ENCODE peak calls at places on chromosomes 13 and 19, in six cellular contexts. One of them, this sample, is unnamed.
A peak's percentile ranks its signal among the peaks of the same experiment; 100 is the strongest.

GRCh38 chr13:44420376-44421220 is 47.0 kb downstream of the SERP2 start:
- DNase-seq in K562: no peak
- DNase-seq in body of pancreas: no peak
- DNase-seq in gastrocnemius medialis: no peak
- DNase-seq in ovary: no peak
- DNase-seq in DND-41: no peak
- DNase-seq in this sample: no peak

GRCh38 chr19:932647-933552 is 7.1 kb downstream of the ARID3A start:
- DNase-seq in gastrocnemius medialis: no peak
- DNase-seq in K562: no peak
- DNase-seq in ovary: peak; percentile 87
- DNase-seq in body of pancreas: peak; percentile 46
- DNase-seq in DND-41: no peak
- DNase-seq in this sample: peak; percentile 44

GRCh38 chr13:26034018-26034417 is 17.8 kb downstream of the SHISA2 start:
- DNase-seq in ovary: no peak
- DNase-seq in body of pancreas: no peak
- DNase-seq in DND-41: no peak
- DNase-seq in K562: no peak
- DNase-seq in gastrocnemius medialis: no peak
- DNase-seq in this sample: no peak

GRCh38 chr19:39539165-39539518 is 819 bp downstream of the EID2 start:
- DNase-seq in gastrocnemius medialis: no peak
- DNase-seq in K562: peak; percentile 22
- DNase-seq in DND-41: no peak
- DNase-seq in ovary: no peak
- DNase-seq in body of pancreas: no peak
- DNase-seq in this sample: no peak

GRCh38 chr13:20525144-20525600 is 485 bp downstream of the CRYL1 start:
- DNase-seq in K562: peak; percentile 30
- DNase-seq in ovary: peak; percentile 20
- DNase-seq in DND-41: no peak
- DNase-seq in gastrocnemius medialis: peak; percentile 13
- DNase-seq in body of pancreas: peak; percentile 62
- DNase-seq in this sample: peak; percentile 17

GRCh38 chr13:113084094-113084942 is 21.3 kb upstream of the F7 start:
- DNase-seq in K562: no peak
- DNase-seq in ovary: no peak
- DNase-seq in DND-41: no peak
- DNase-seq in gastrocnemius medialis: no peak
- DNase-seq in body of pancreas: no peak
- DNase-seq in this sample: no peak

GRCh38 chr19:55440411-55441105 is 2.5 kb downstream of the SHISA7 start:
- DNase-seq in body of pancreas: no peak
- DNase-seq in DND-41: no peak
- DNase-seq in gastrocnemius medialis: no peak
- DNase-seq in ovary: no peak
- DNase-seq in K562: peak; percentile 84
- DNase-seq in this sample: no peak

GRCh38 chr13:41458939-41459753 is 1.8 kb downstream of the RGCC start:
- DNase-seq in body of pancreas: peak; percentile 53
- DNase-seq in gastrocnemius medialis: no peak
- DNase-seq in K562: peak; percentile 68
- DNase-seq in DND-41: peak; percentile 26
- DNase-seq in ovary: no peak
- DNase-seq in this sample: peak; percentile 73

GRCh38 chr19:47210689-47211316 is 20.2 kb downstream of the BBC3 start:
- DNase-seq in DND-41: peak; percentile 85
- DNase-seq in K562: peak; percentile 90
- DNase-seq in ovary: peak; percentile 73
- DNase-seq in body of pancreas: peak; percentile 91
- DNase-seq in gastrocnemius medialis: peak; percentile 63
- DNase-seq in this sample: peak; percentile 72

GRCh38 chr13:50081106-50081898 is 66.1 kb downstream of the KCNRG start:
- DNase-seq in ovary: peak; percentile 68
- DNase-seq in K562: peak; percentile 60
- DNase-seq in gastrocnemius medialis: peak; percentile 7
- DNase-seq in DND-41: peak; percentile 74
- DNase-seq in body of pancreas: peak; percentile 60
- DNase-seq in this sample: no peak

GRCh38 chr19:55503447-55504251 is 15.4 kb downstream of the SSC5D start:
- DNase-seq in body of pancreas: peak; percentile 95
- DNase-seq in DND-41: peak; percentile 95
- DNase-seq in K562: peak; percentile 95
- DNase-seq in ovary: peak; percentile 93
- DNase-seq in gastrocnemius medialis: peak; percentile 71
- DNase-seq in this sample: peak; percentile 92

GRCh38 chr13:93230466-93230865 is 3.9 kb downstream of the GPC6 start:
- DNase-seq in gastrocnemius medialis: no peak
- DNase-seq in body of pancreas: no peak
- DNase-seq in K562: no peak
- DNase-seq in ovary: no peak
- DNase-seq in DND-41: no peak
- DNase-seq in this sample: no peak

GRCh38 chr13:104043184-104043583 is 977.0 kb upstream of the SLC10A2 start:
- DNase-seq in DND-41: no peak
- DNase-seq in body of pancreas: no peak
- DNase-seq in gastrocnemius medialis: no peak
- DNase-seq in K562: no peak
- DNase-seq in ovary: no peak
- DNase-seq in this sample: no peak

GRCh38 chr19:2186071-2186846 is 22.5 kb downstream of the DOT1L start:
- DNase-seq in ovary: peak; percentile 80
- DNase-seq in gastrocnemius medialis: peak; percentile 92
- DNase-seq in body of pancreas: peak; percentile 44
- DNase-seq in K562: no peak
- DNase-seq in DND-41: no peak
- DNase-seq in this sample: no peak

GRCh38 chr13:40981361-40981760 is 37.8 kb downstream of the ELF1 start:
- DNase-seq in DND-41: no peak
- DNase-seq in ovary: no peak
- DNase-seq in K562: peak; percentile 45
- DNase-seq in gastrocnemius medialis: no peak
- DNase-seq in body of pancreas: no peak
- DNase-seq in this sample: no peak

GRCh38 chr13:72204291-72204690 is 337.3 kb upstream of the DACH1 start:
- DNase-seq in DND-41: no peak
- DNase-seq in ovary: no peak
- DNase-seq in body of pancreas: no peak
- DNase-seq in K562: no peak
- DNase-seq in gastrocnemius medialis: no peak
- DNase-seq in this sample: no peak

GRCh38 chr19:5152013-5152763 is 183.3 kb downstream of the KDM4B start:
- DNase-seq in body of pancreas: peak; percentile 4
- DNase-seq in K562: no peak
- DNase-seq in gastrocnemius medialis: no peak
- DNase-seq in ovary: no peak
- DNase-seq in DND-41: no peak
- DNase-seq in this sample: no peak

GRCh38 chr13:25242956-25243355 is 44.3 kb downstream of the MTMR6 start:
- DNase-seq in gastrocnemius medialis: no peak
- DNase-seq in DND-41: no peak
- DNase-seq in K562: no peak
- DNase-seq in ovary: no peak
- DNase-seq in body of pancreas: no peak
- DNase-seq in this sample: no peak

GRCh38 chr19:44141191-44142013 is at the start of gene ZNF234:
- DNase-seq in gastrocnemius medialis: peak; percentile 78
- DNase-seq in body of pancreas: peak; percentile 84
- DNase-seq in ovary: peak; percentile 78
- DNase-seq in K562: peak; percentile 65
- DNase-seq in DND-41: peak; percentile 79
- DNase-seq in this sample: peak; percentile 65

GRCh38 chr13:34587586-34587985 is 354.5 kb upstream of the NBEA start:
- DNase-seq in DND-41: peak; percentile 71
- DNase-seq in body of pancreas: no peak
- DNase-seq in K562: no peak
- DNase-seq in ovary: no peak
- DNase-seq in gastrocnemius medialis: no peak
- DNase-seq in this sample: no peak

GRCh38 chr19:35856546-35857149 is at the start of gene KIRREL2:
- DNase-seq in DND-41: peak; percentile 76
- DNase-seq in body of pancreas: peak; percentile 66
- DNase-seq in K562: no peak
- DNase-seq in gastrocnemius medialis: no peak
- DNase-seq in ovary: no peak
- DNase-seq in this sample: no peak

GRCh38 chr19:7159105-7159933 is 89.8 kb downstream of the ZNF557 start:
- DNase-seq in gastrocnemius medialis: peak; percentile 95
- DNase-seq in body of pancreas: no peak
- DNase-seq in K562: peak; percentile 30
- DNase-seq in ovary: no peak
- DNase-seq in DND-41: no peak
- DNase-seq in this sample: no peak

GRCh38 chr19:32308436-32309077 is 36.9 kb upstream of the ZNF507 start:
- DNase-seq in body of pancreas: no peak
- DNase-seq in DND-41: no peak
- DNase-seq in K562: no peak
- DNase-seq in gastrocnemius medialis: no peak
- DNase-seq in ovary: no peak
- DNase-seq in this sample: no peak

GRCh38 chr13:50842711-50843255 is 709 bp downstream of the DLEU7 start:
- DNase-seq in gastrocnemius medialis: no peak
- DNase-seq in DND-41: peak; percentile 57
- DNase-seq in ovary: no peak
- DNase-seq in body of pancreas: no peak
- DNase-seq in K562: no peak
- DNase-seq in this sample: no peak

GRCh38 chr19:4360081-4360569 is 16.8 kb downstream of the MPND start:
- DNase-seq in ovary: peak; percentile 61
- DNase-seq in gastrocnemius medialis: no peak
- DNase-seq in K562: no peak
- DNase-seq in body of pancreas: no peak
- DNase-seq in DND-41: no peak
- DNase-seq in this sample: no peak

GRCh38 chr19:38173324-38174041 is 50.5 kb downstream of the DPF1 start:
- DNase-seq in DND-41: no peak
- DNase-seq in ovary: no peak
- DNase-seq in K562: no peak
- DNase-seq in gastrocnemius medialis: peak; percentile 88
- DNase-seq in body of pancreas: peak; percentile 72
- DNase-seq in this sample: peak; percentile 33

GRCh38 chr19:45445139-45445538 is 21.4 kb upstream of the ERCC1 start:
- DNase-seq in gastrocnemius medialis: no peak
- DNase-seq in ovary: no peak
- DNase-seq in K562: no peak
- DNase-seq in DND-41: no peak
- DNase-seq in body of pancreas: no peak
- DNase-seq in this sample: no peak

GRCh38 chr19:18967358-18968146 is 26.5 kb upstream of the HOMER3 start:
- DNase-seq in ovary: no peak
- DNase-seq in body of pancreas: peak; percentile 43
- DNase-seq in gastrocnemius medialis: peak; percentile 43
- DNase-seq in DND-41: no peak
- DNase-seq in K562: no peak
- DNase-seq in this sample: no peak

GRCh38 chr13:29125145-29125933 is 305.2 kb downstream of the MTUS2 start:
- DNase-seq in K562: no peak
- DNase-seq in gastrocnemius medialis: no peak
- DNase-seq in DND-41: no peak
- DNase-seq in body of pancreas: no peak
- DNase-seq in ovary: no peak
- DNase-seq in this sample: peak; percentile 43

GRCh38 chr13:52177276-52177675 is 17.9 kb upstream of the NEK3 start:
- DNase-seq in DND-41: no peak
- DNase-seq in body of pancreas: no peak
- DNase-seq in ovary: no peak
- DNase-seq in gastrocnemius medialis: no peak
- DNase-seq in K562: no peak
- DNase-seq in this sample: no peak
- H3K4me1 ChIP-seq in DND-41: no peaks in the 10 kb centered on the region
- H3K4me1 ChIP-seq in body of pancreas: no peaks in the 10 kb centered on the region
- H3K4me1 ChIP-seq in ovary: no peaks in the 10 kb centered on the region
- H3K4me1 ChIP-seq in gastrocnemius medialis: no peaks in the 10 kb centered on the region
- H3K4me1 ChIP-seq in K562: no peaks in the 10 kb centered on the region
- H3K4me1 ChIP-seq in this sample: no peaks in the 10 kb centered on the region

GRCh38 chr13:110137677-110138008 is 169.3 kb downstream of the COL4A1 start:
- DNase-seq in ovary: no peak
- DNase-seq in gastrocnemius medialis: peak; percentile 54
- DNase-seq in DND-41: peak; percentile 57
- DNase-seq in K562: peak; percentile 38
- DNase-seq in body of pancreas: peak; percentile 67
- DNase-seq in this sample: no peak
- H3K27ac ChIP-seq in ovary: no peak overlapping the region
- H3K27ac ChIP-seq in gastrocnemius medialis: peak overlapping the region; percentile 91
- H3K27ac ChIP-seq in DND-41: peak overlapping the region; percentile 45
- H3K27ac ChIP-seq in K562: peak overlapping the region; percentile 38
- H3K27ac ChIP-seq in body of pancreas: peak overlapping the region; percentile 84
- H3K27ac ChIP-seq in this sample: no peak overlapping the region

GRCh38 chr13:30371649-30372265 is 50.5 kb upstream of the UBE2L5 start:
- DNase-seq in gastrocnemius medialis: no peak
- DNase-seq in ovary: no peak
- DNase-seq in body of pancreas: peak; percentile 55
- DNase-seq in K562: peak; percentile 7
- DNase-seq in DND-41: peak; percentile 96
- DNase-seq in this sample: peak; percentile 93

GRCh38 chr13:30376426-30377311 is 45.6 kb upstream of the UBE2L5 start:
- DNase-seq in body of pancreas: no peak
- DNase-seq in DND-41: peak; percentile 86
- DNase-seq in K562: no peak
- DNase-seq in ovary: no peak
- DNase-seq in gastrocnemius medialis: no peak
- DNase-seq in this sample: peak; percentile 88

GRCh38 chr13:30375436-30375835 is 46.9 kb upstream of the UBE2L5 start:
- DNase-seq in ovary: no peak
- DNase-seq in body of pancreas: no peak
- DNase-seq in K562: no peak
- DNase-seq in gastrocnemius medialis: no peak
- DNase-seq in DND-41: peak; percentile 57
- DNase-seq in this sample: no peak

GRCh38 chr13:30370916-30371521 is 51.3 kb upstream of the UBE2L5 start:
- DNase-seq in ovary: no peak
- DNase-seq in gastrocnemius medialis: no peak
- DNase-seq in DND-41: no peak
- DNase-seq in body of pancreas: no peak
- DNase-seq in K562: no peak
- DNase-seq in this sample: no peak

DNA sequence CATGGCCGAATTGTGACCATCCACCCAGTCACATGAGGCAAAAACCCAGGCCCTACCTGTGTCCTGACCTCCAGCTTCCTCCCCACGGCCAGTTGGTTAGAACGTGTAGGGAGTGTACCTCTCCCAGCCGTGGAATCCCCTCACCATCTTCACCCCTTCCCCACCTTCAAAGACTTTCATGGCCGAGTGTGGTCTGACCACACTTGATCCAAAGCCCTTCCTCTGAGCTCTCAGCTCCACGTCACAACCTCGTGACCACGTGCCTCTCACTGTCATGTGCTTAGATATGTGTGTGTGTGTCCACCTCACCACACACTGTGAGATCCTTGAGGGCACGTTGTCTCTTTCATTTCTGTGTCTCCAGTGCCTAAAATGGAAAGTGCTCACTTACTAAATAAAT is 48.6 kb upstream of the UBE2L5 start:
- DNase-seq in DND-41: peak; percentile 61
- DNase-seq in body of pancreas: no peak
- DNase-seq in K562: peak; percentile 23
- DNase-seq in gastrocnemius medialis: no peak
- DNase-seq in ovary: no peak
- DNase-seq in this sample: peak; percentile 70
- H3K4me1 ChIP-seq in DND-41: peaks cover 98% of the 10 kb centered on the region
- H3K4me1 ChIP-seq in body of pancreas: peaks cover 8% of the 10 kb centered on the region
- H3K4me1 ChIP-seq in K562: no peaks in the 10 kb centered on the region
- H3K4me1 ChIP-seq in gastrocnemius medialis: no peaks in the 10 kb centered on the region
- H3K4me1 ChIP-seq in ovary: no peaks in the 10 kb centered on the region
- H3K4me1 ChIP-seq in this sample: peaks cover 96% of the 10 kb centered on the region

GRCh38 chr19:8866344-8866743 is 34.2 kb downstream of the MBD3L1 start:
- DNase-seq in K562: no peak
- DNase-seq in DND-41: no peak
- DNase-seq in ovary: no peak
- DNase-seq in gastrocnemius medialis: no peak
- DNase-seq in body of pancreas: no peak
- DNase-seq in this sample: no peak
- H3K27ac ChIP-seq in K562: no peak overlapping the region
- H3K27ac ChIP-seq in DND-41: no peak overlapping the region
- H3K27ac ChIP-seq in ovary: no peak overlapping the region
- H3K27ac ChIP-seq in gastrocnemius medialis: no peak overlapping the region
- H3K27ac ChIP-seq in body of pancreas: no peak overlapping the region
- H3K27ac ChIP-seq in this sample: no peak overlapping the region